ENCODE peak calls at places on chromosomes 5 and 9, in six cellular contexts. O, A, D, V, Q and K are unnamed samples.
A peak's percentile ranks its signal among the peaks of the same experiment; 100 is the strongest.

GRCh38 chr9:124242331-124243194 is 15.2 kb upstream of the NEK6 start:
- DNase-seq in O (no peak), A (no peak), D (no peak), V (no peak), Q (no peak), K (no peak)

GRCh38 chr5:145360936-145361335 is 474.2 kb downstream of the PRELID2 start:
- DNase-seq in O (no peak), A (no peak), D (no peak), V (no peak), Q (no peak), K (no peak)

GRCh38 chr9:38376266-38376665 is 16.2 kb upstream of the ALDH1B1 start:
- DNase-seq in O (no peak), A (no peak), D (no peak), V (no peak), Q (no peak), K (no peak)

GRCh38 chr5:94422819-94423218 is 195.6 kb downstream of the KIAA0825 start:
- DNase-seq in O (no peak), A (no peak), D (no peak), V (no peak), Q (no peak), K (no peak)

GRCh38 chr5:146945722-146946121 is 67.2 kb upstream of the PPP2R2B start:
- DNase-seq in O (no peak), A (no peak), D (no peak), V (no peak), Q (no peak), K (no peak)

GRCh38 chr5:989961-990530 is 18.6 kb upstream of the NKD2 start:
- DNase-seq in O (no peak), A (peak; percentile 78), D (no peak), V (peak; percentile 42), Q (no peak), K (no peak)

GRCh38 chr9:137268538-137269201 is 8.9 kb upstream of the TOR4A start:
- DNase-seq in O (no peak), A (no peak), D (no peak), V (no peak), Q (no peak), K (no peak)

GRCh38 chr9:90815183-90815943 is 13.7 kb downstream of the SYK start:
- DNase-seq in O (no peak), A (no peak), D (peak; percentile 86), V (no peak), Q (no peak), K (no peak)

GRCh38 chr9:93974151-93974550 is 19.0 kb upstream of the BARX1 start:
- DNase-seq in O (no peak), A (no peak), D (no peak), V (no peak), Q (no peak), K (peak; percentile 59)

GRCh38 chr5:16666861-16667481 is 50.2 kb upstream of the RETREG1 start:
- DNase-seq in O (no peak), A (peak; percentile 66), D (no peak), V (no peak), Q (no peak), K (no peak)

GRCh38 chr9:132977626-132978450 is 656 bp upstream of the GFI1B start:
- DNase-seq in O (peak; percentile 20), A (peak; percentile 48), D (peak; percentile 60), V (peak; percentile 57), Q (peak; percentile 53), K (peak; percentile 55)

GRCh38 chr9:114291886-114292590 is 30.9 kb upstream of the ORM1 start:
- DNase-seq in O (no peak), A (peak; percentile 5), D (no peak), V (no peak), Q (no peak), K (no peak)

GRCh38 chr9:16553869-16554540 is 316.5 kb downstream of the BNC2 start:
- DNase-seq in O (no peak), A (no peak), D (no peak), V (no peak), Q (no peak), K (no peak)

GRCh38 chr5:168978500-168978899 is 322.4 kb downstream of the SLIT3 start:
- DNase-seq in O (no peak), A (no peak), D (no peak), V (no peak), Q (no peak), K (no peak)

GRCh38 chr9:12224449-12224848 is 468.7 kb upstream of the TYRP1 start:
- DNase-seq in O (no peak), A (no peak), D (no peak), V (no peak), Q (no peak), K (no peak)
- H3K9me3 ChIP-seq in O (no peaks in the 10 kb centered on the region), A (no peaks in the 10 kb centered on the region), D (no peaks in the 10 kb centered on the region), V (no peaks in the 10 kb centered on the region), Q (no peaks in the 10 kb centered on the region), K (no peaks in the 10 kb centered on the region)

DNA sequence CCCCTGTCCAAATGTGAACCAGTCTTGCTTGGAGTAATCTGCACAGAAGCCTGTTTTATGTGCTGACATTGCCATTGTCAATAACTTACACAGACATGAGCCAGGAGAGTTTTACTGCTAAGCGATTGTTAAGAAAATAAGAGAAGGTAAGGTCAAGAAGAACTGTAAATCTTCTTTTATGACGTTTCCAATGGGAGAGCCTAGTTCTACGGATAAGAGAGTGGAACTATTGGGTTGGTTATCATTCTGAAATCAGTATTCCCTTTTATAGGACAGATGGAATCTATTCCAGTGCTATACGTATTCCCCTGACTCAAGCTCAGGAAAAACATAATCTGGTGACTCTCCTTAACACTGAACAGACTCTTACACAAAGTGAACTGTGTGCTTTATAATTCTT is 137.9 kb upstream of the OTULINL start:
- DNase-seq in O (no peak), A (no peak), D (no peak), V (no peak), Q (no peak), K (no peak)
- H3K4me3 ChIP-seq in O (no peak overlapping the region), A (peak overlapping the region; percentile 65), D (no peak overlapping the region), V (no peak overlapping the region), Q (no peak overlapping the region), K (peak overlapping the region; percentile 18)

GRCh38 chr5:66118294-66118693 is 25.8 kb upstream of the SREK1 start:
- DNase-seq in O (no peak), A (peak; percentile 24), D (no peak), V (no peak), Q (no peak), K (no peak)

GRCh38 chr5:66122379-66123034 is 21.6 kb upstream of the SREK1 start:
- DNase-seq in O (no peak), A (no peak), D (no peak), V (no peak), Q (no peak), K (no peak)
- H3K36me3 ChIP-seq in O (no peaks in the 10 kb centered on the region), A (no peaks in the 10 kb centered on the region), D (no peaks in the 10 kb centered on the region), V (no peaks in the 10 kb centered on the region), Q (no peaks in the 10 kb centered on the region), K (no peaks in the 10 kb centered on the region)

GRCh38 chr9:103601287-103601686 is 492.8 kb upstream of the SMC2 start:
- DNase-seq in O (no peak), A (no peak), D (no peak), V (no peak), Q (no peak), K (no peak)
- H3K9me3 ChIP-seq in O (no peaks in the 10 kb centered on the region), A (peaks cover 30% of the 10 kb centered on the region), D (no peaks in the 10 kb centered on the region), V (no peaks in the 10 kb centered on the region), Q (peaks cover 7% of the 10 kb centered on the region), K (peaks cover 3% of the 10 kb centered on the region)